ENCODE peak calls at places on chromosomes 3 and 15, in five cellular contexts. S is prostate gland, F is tibial artery, N is brain microvascular endothelial cell, C is AG09309. Y is an unnamed sample.
A peak's percentile ranks its signal among the peaks of the same experiment; 100 is the strongest.

GRCh38 chr3:32399030-32399620 is 7.5 kb downstream of the CMTM7 start:
- DNase-seq in S (no peak), N (no peak), C (no peak), F (no peak), Y (no peak)

GRCh38 chr15:71149645-71150557 is 34.6 kb downstream of the THSD4 start:
- DNase-seq in F (no peak), C (no peak), N (no peak), S (peak; percentile 65), Y (no peak)

GRCh38 chr3:150749218-150749617 is 13.8 kb downstream of the SIAH2 start:
- DNase-seq in C (no peak), F (no peak), N (no peak), S (no peak), Y (no peak)

GRCh38 chr3:5657109-5657508 is 469.6 kb downstream of the EDEM1 start:
- DNase-seq in C (no peak), F (no peak), N (no peak), S (no peak), Y (no peak)

GRCh38 chr3:169869484-169870304 is at the start of gene LRRC31:
- DNase-seq in F (no peak), N (no peak), S (no peak), C (no peak), Y (no peak)

GRCh38 chr3:185656321-185656840 is 70.3 kb downstream of the SENP2 start:
- DNase-seq in F (peak; percentile 90), C (peak; percentile 98), N (peak; percentile 98), S (no peak), Y (no peak)

GRCh38 chr15:61994216-61994615 is 66.0 kb downstream of the VPS13C start:
- DNase-seq in C (peak; percentile 37), N (peak; percentile 27), F (no peak), S (no peak), Y (no peak)

GRCh38 chr3:194265996-194266657 is 85.0 kb downstream of the CPN2 start:
- DNase-seq in S (no peak), N (no peak), C (no peak), F (peak; percentile 40), Y (no peak)

GRCh38 chr15:59688383-59688887 is 685 bp downstream of the BNIP2 start:
- DNase-seq in F (no peak), N (peak; percentile 58), S (peak; percentile 51), C (peak; percentile 48), Y (no peak)

GRCh38 chr3:15297592-15298350 is 34.6 kb downstream of the SH3BP5 start:
- DNase-seq in N (no peak), S (no peak), F (peak; percentile 55), C (no peak), Y (no peak)

GRCh38 chr3:10387881-10388621 is 67.1 kb upstream of the SEC13 start:
- DNase-seq in F (no peak), N (no peak), S (no peak), C (no peak), Y (no peak)

GRCh38 chr15:89127054-89127702 is 38.9 kb downstream of the ABHD2 start:
- DNase-seq in N (no peak), S (no peak), F (peak; percentile 42), C (no peak), Y (no peak)

GRCh38 chr3:50157821-50158556 is 2.9 kb downstream of the SEMA3F start:
- DNase-seq in S (peak; percentile 84), F (no peak), C (no peak), N (no peak), Y (no peak)

GRCh38 chr3:70829101-70829500 is 516.7 kb upstream of the MDFIC2 start:
- DNase-seq in F (no peak), S (no peak), N (peak; percentile 92), C (peak; percentile 57), Y (no peak)

GRCh38 chr3:9139366-9139765 is 110.1 kb downstream of the SRGAP3 start:
- DNase-seq in S (no peak), C (no peak), N (no peak), F (no peak), Y (no peak)

GRCh38 chr3:185631508-185632206 is 45.6 kb downstream of the SENP2 start:
- DNase-seq in F (no peak), S (no peak), C (no peak), N (no peak), Y (no peak)

GRCh38 chr3:105676621-105677300 is 192.1 kb downstream of the CBLB start:
- DNase-seq in C (no peak), N (no peak), F (no peak), S (no peak), Y (no peak)

GRCh38 chr3:51163051-51163450 is 222.0 kb upstream of the MANF start:
- DNase-seq in N (no peak), S (no peak), F (no peak), C (no peak), Y (no peak)

GRCh38 chr3:13277860-13278531 is 142.1 kb downstream of the NUP210 start:
- DNase-seq in S (peak; percentile 42), F (peak; percentile 63), N (peak; percentile 36), C (no peak), Y (no peak)

GRCh38 chr15:78837131-78837530 is 25.9 kb upstream of the ADAMTS7 start:
- DNase-seq in C (no peak), N (no peak), F (no peak), S (no peak), Y (no peak)

GRCh38 chr15:52879145-52879544 is 89.0 kb upstream of the ONECUT1 start:
- DNase-seq in N (no peak), F (no peak), S (no peak), C (no peak), Y (no peak)

GRCh38 chr15:34650177-34650576 is 66.7 kb upstream of the GOLGA8B start:
- DNase-seq in S (no peak), N (peak; percentile 81), F (no peak), C (no peak), Y (no peak)

GRCh38 chr3:151660890-151661289 is 72.8 kb upstream of the AADACL2 start:
- DNase-seq in S (no peak), N (no peak), F (no peak), C (no peak), Y (no peak)

GRCh38 chr3:36303286-36303685 is 77.0 kb upstream of the STAC start:
- DNase-seq in S (no peak), N (no peak), F (no peak), C (no peak), Y (no peak)

GRCh38 chr3:17077614-17078013 is 192.9 kb downstream of the PLCL2 start:
- DNase-seq in F (no peak), N (no peak), C (no peak), S (no peak), Y (no peak)

GRCh38 chr15:53843869-53844569 is 84.6 kb upstream of the WDR72 start:
- DNase-seq in F (no peak), C (no peak), N (no peak), S (no peak), Y (no peak)

GRCh38 chr15:75758071-75758872 is 45.6 kb upstream of the CSPG4 start:
- DNase-seq in F (peak; percentile 93), C (peak; percentile 35), S (peak; percentile 85), N (peak; percentile 80), Y (peak; percentile 89)

GRCh38 chr3:81909756-81910155 is 148.3 kb upstream of the GBE1 start:
- DNase-seq in F (no peak), N (no peak), S (no peak), C (no peak), Y (no peak)

GRCh38 chr15:25246641-25247417 is 192.0 kb downstream of the UBE3A start:
- DNase-seq in C (no peak), S (no peak), N (no peak), F (peak; percentile 51), Y (peak; percentile 55)

GRCh38 chr3:171791695-171792082 is 18.6 kb downstream of the PLD1 start:
- DNase-seq in C (no peak), F (no peak), S (no peak), N (peak; percentile 55), Y (no peak)

GRCh38 chr3:32686713-32687112 is 1.7 kb downstream of the CNOT10 start:
- DNase-seq in N (no peak), S (no peak), C (no peak), F (no peak), Y (no peak)

GRCh38 chr3:192397012-192397411 is 330.3 kb downstream of the FGF12 start:
- DNase-seq in S (no peak), N (no peak), C (no peak), F (no peak), Y (no peak)

GRCh38 chr3:157021679-157022078 is 138.3 kb downstream of the CCNL1 start:
- DNase-seq in C (no peak), F (no peak), N (no peak), S (no peak), Y (no peak)

GRCh38 chr15:48693474-48693873 is 48.0 kb upstream of the FBN1 start:
- DNase-seq in N (peak; percentile 63), C (no peak), F (no peak), S (no peak), Y (no peak)

GRCh38 chr15:48695835-48696573 is 50.5 kb upstream of the FBN1 start:
- DNase-seq in C (no peak), N (no peak), S (no peak), F (no peak), Y (no peak)

GRCh38 chr15:48702569-48703239 is 57.2 kb upstream of the FBN1 start:
- DNase-seq in C (no peak), N (no peak), S (no peak), F (no peak), Y (no peak)

GRCh38 chr15:48695088-48695834 is 49.8 kb upstream of the FBN1 start:
- DNase-seq in F (no peak), N (peak; percentile 87), C (peak; percentile 85), S (no peak), Y (no peak)

DNA sequence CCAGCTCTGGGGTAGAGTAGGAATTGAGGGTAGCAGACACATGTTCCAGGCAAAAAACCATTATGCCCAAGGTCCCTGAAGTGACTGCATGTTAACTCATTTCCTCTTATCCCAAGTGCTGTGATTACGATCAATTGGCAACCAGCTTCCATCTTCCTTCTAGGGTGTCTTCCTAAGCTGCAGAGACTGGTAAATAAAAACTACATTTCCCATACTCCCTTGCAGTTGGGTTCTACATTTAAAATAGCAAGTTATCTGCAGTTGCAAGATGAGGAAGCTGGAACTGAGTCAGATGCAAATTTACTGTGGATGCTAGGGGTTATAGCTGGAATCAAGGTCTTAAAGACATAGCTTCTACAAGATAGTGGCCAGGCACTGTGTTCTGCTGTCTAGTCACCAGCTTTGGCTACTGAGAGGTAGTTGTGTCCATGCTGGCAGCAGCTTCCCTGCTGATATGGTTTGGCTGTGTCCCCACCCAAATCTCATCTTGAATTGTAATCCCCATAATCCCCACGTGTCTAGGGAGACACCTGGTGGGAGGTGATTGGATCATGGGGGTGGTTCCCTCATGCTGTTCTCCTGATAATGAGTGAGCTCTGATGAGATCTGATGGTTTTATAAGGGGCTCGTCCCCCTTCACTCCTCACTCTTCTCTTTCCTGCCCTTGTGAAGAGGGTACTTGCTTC is 51.3 kb upstream of the FBN1 start:
- DNase-seq in C (no peak), F (no peak), N (peak; percentile 61), S (no peak), Y (no peak)
- TF ChIP-seq CTCF in C (no peak), F (no peak), N (peak; percentile 5), S (no peak), Y (no peak)

GRCh38 chr3:85110393-85110792 is 151.6 kb downstream of the CADM2 start:
- DNase-seq in S (no peak), F (no peak), N (no peak), C (no peak), Y (no peak)
- TF ChIP-seq CTCF in S (no peak), F (no peak), N (no peak), C (no peak), Y (no peak)

GRCh38 chr3:139982404-139982803 is 47.4 kb downstream of the CLSTN2 start:
- DNase-seq in F (no peak), S (no peak), N (no peak), C (no peak), Y (no peak)
- TF ChIP-seq CTCF in F (no peak), S (peak; percentile 6), N (peak; percentile 49), C (peak; percentile 11), Y (peak; percentile 58)

GRCh38 chr3:136861890-136862610 is at the start of gene NCK1:
- DNase-seq in S (peak; percentile 99), C (peak; percentile 92), N (peak; percentile 99), F (peak; percentile 100), Y (peak; percentile 98)
- TF ChIP-seq CTCF in S (peak; percentile 44), C (peak; percentile 3), N (no peak), F (peak; percentile 17), Y (peak; percentile 51)